ENCODE peak calls at places on chromosomes 2 and 18, in eight cellular contexts. One of them, this sample, is unnamed.

GRCh38 chr2:237440819-237441281 is 26.9 kb upstream of the COL6A3 start:
- DNase-seq in stimulated activated CD8-positive, alpha-beta memory T cell treated with anti-CD3 and anti-CD28 coated beads, Interleukin-15, amount 100 ng/mL, for 24 hours: no peak
- DNase-seq in ovary: no peak
- DNase-seq in central memory CD4-positive, alpha-beta T cell: no peak
- DNase-seq in NCI-H1694: no peak
- DNase-seq in NCI-H774: no peak
- DNase-seq in thoracic aorta: no peak
- DNase-seq in activated CD4-positive, alpha-beta T cell treated with anti-CD3 and anti-CD28 coated beads, Interleukin-2, amount 50 U/mL, for 1 hour: no peak
- DNase-seq in this sample: no peak

GRCh38 chr2:231260442-231260841 is 62.0 kb downstream of the ARMC9 start:
- DNase-seq in stimulated activated CD8-positive, alpha-beta memory T cell treated with anti-CD3 and anti-CD28 coated beads, Interleukin-15, amount 100 ng/mL, for 24 hours: no peak
- DNase-seq in ovary: no peak
- DNase-seq in central memory CD4-positive, alpha-beta T cell: no peak
- DNase-seq in NCI-H1694: no peak
- DNase-seq in NCI-H774: no peak
- DNase-seq in thoracic aorta: no peak
- DNase-seq in activated CD4-positive, alpha-beta T cell treated with anti-CD3 and anti-CD28 coated beads, Interleukin-2, amount 50 U/mL, for 1 hour: no peak
- DNase-seq in this sample: no peak

GRCh38 chr2:29372185-29372584 is 257.0 kb downstream of the CLIP4 start:
- DNase-seq in stimulated activated CD8-positive, alpha-beta memory T cell treated with anti-CD3 and anti-CD28 coated beads, Interleukin-15, amount 100 ng/mL, for 24 hours: no peak
- DNase-seq in ovary: no peak
- DNase-seq in central memory CD4-positive, alpha-beta T cell: no peak
- DNase-seq in NCI-H1694: no peak
- DNase-seq in NCI-H774: no peak
- DNase-seq in thoracic aorta: no peak
- DNase-seq in activated CD4-positive, alpha-beta T cell treated with anti-CD3 and anti-CD28 coated beads, Interleukin-2, amount 50 U/mL, for 1 hour: no peak
- DNase-seq in this sample: peak; percentile 79

GRCh38 chr18:70553961-70554325 is 265.1 kb downstream of the SOCS6 start:
- DNase-seq in stimulated activated CD8-positive, alpha-beta memory T cell treated with anti-CD3 and anti-CD28 coated beads, Interleukin-15, amount 100 ng/mL, for 24 hours: no peak
- DNase-seq in ovary: no peak
- DNase-seq in central memory CD4-positive, alpha-beta T cell: no peak
- DNase-seq in NCI-H1694: no peak
- DNase-seq in NCI-H774: no peak
- DNase-seq in thoracic aorta: no peak
- DNase-seq in activated CD4-positive, alpha-beta T cell treated with anti-CD3 and anti-CD28 coated beads, Interleukin-2, amount 50 U/mL, for 1 hour: no peak
- DNase-seq in this sample: no peak

GRCh38 chr18:35073186-35074105 is 32.2 kb downstream of the MAPRE2 start:
- DNase-seq in stimulated activated CD8-positive, alpha-beta memory T cell treated with anti-CD3 and anti-CD28 coated beads, Interleukin-15, amount 100 ng/mL, for 24 hours: no peak
- DNase-seq in ovary: no peak
- DNase-seq in central memory CD4-positive, alpha-beta T cell: no peak
- DNase-seq in NCI-H1694: no peak
- DNase-seq in NCI-H774: no peak
- DNase-seq in thoracic aorta: no peak
- DNase-seq in activated CD4-positive, alpha-beta T cell treated with anti-CD3 and anti-CD28 coated beads, Interleukin-2, amount 50 U/mL, for 1 hour: no peak
- DNase-seq in this sample: no peak

GRCh38 chr2:39646267-39646666 is 19.4 kb upstream of the TMEM178A start:
- DNase-seq in stimulated activated CD8-positive, alpha-beta memory T cell treated with anti-CD3 and anti-CD28 coated beads, Interleukin-15, amount 100 ng/mL, for 24 hours: no peak
- DNase-seq in ovary: no peak
- DNase-seq in central memory CD4-positive, alpha-beta T cell: no peak
- DNase-seq in NCI-H1694: no peak
- DNase-seq in NCI-H774: no peak
- DNase-seq in thoracic aorta: no peak
- DNase-seq in activated CD4-positive, alpha-beta T cell treated with anti-CD3 and anti-CD28 coated beads, Interleukin-2, amount 50 U/mL, for 1 hour: no peak
- DNase-seq in this sample: no peak

GRCh38 chr18:42001801-42002200 is 46.8 kb downstream of the PIK3C3 start:
- DNase-seq in stimulated activated CD8-positive, alpha-beta memory T cell treated with anti-CD3 and anti-CD28 coated beads, Interleukin-15, amount 100 ng/mL, for 24 hours: no peak
- DNase-seq in ovary: no peak
- DNase-seq in central memory CD4-positive, alpha-beta T cell: no peak
- DNase-seq in NCI-H1694: no peak
- DNase-seq in NCI-H774: no peak
- DNase-seq in thoracic aorta: no peak
- DNase-seq in activated CD4-positive, alpha-beta T cell treated with anti-CD3 and anti-CD28 coated beads, Interleukin-2, amount 50 U/mL, for 1 hour: no peak
- DNase-seq in this sample: no peak

GRCh38 chr2:99462084-99462483 is 27.7 kb downstream of the REV1 start:
- DNase-seq in stimulated activated CD8-positive, alpha-beta memory T cell treated with anti-CD3 and anti-CD28 coated beads, Interleukin-15, amount 100 ng/mL, for 24 hours: no peak
- DNase-seq in ovary: no peak
- DNase-seq in central memory CD4-positive, alpha-beta T cell: no peak
- DNase-seq in NCI-H1694: no peak
- DNase-seq in NCI-H774: no peak
- DNase-seq in thoracic aorta: no peak
- DNase-seq in activated CD4-positive, alpha-beta T cell treated with anti-CD3 and anti-CD28 coated beads, Interleukin-2, amount 50 U/mL, for 1 hour: no peak
- DNase-seq in this sample: no peak

GRCh38 chr2:97645112-97645699 is 656 bp upstream of the COX5B start:
- DNase-seq in stimulated activated CD8-positive, alpha-beta memory T cell treated with anti-CD3 and anti-CD28 coated beads, Interleukin-15, amount 100 ng/mL, for 24 hours: no peak
- DNase-seq in ovary: no peak
- DNase-seq in central memory CD4-positive, alpha-beta T cell: no peak
- DNase-seq in NCI-H1694: no peak
- DNase-seq in NCI-H774: no peak
- DNase-seq in thoracic aorta: no peak
- DNase-seq in activated CD4-positive, alpha-beta T cell treated with anti-CD3 and anti-CD28 coated beads, Interleukin-2, amount 50 U/mL, for 1 hour: no peak
- DNase-seq in this sample: no peak

GRCh38 chr18:44309185-44309584 is 371.5 kb upstream of the SETBP1 start:
- DNase-seq in stimulated activated CD8-positive, alpha-beta memory T cell treated with anti-CD3 and anti-CD28 coated beads, Interleukin-15, amount 100 ng/mL, for 24 hours: no peak
- DNase-seq in ovary: no peak
- DNase-seq in central memory CD4-positive, alpha-beta T cell: no peak
- DNase-seq in NCI-H1694: no peak
- DNase-seq in NCI-H774: no peak
- DNase-seq in thoracic aorta: no peak
- DNase-seq in activated CD4-positive, alpha-beta T cell treated with anti-CD3 and anti-CD28 coated beads, Interleukin-2, amount 50 U/mL, for 1 hour: no peak
- DNase-seq in this sample: no peak